ENCODE peak calls at places on chromosomes 13 and 19, in five cellular contexts. G is CD8-positive, alpha-beta T cell; M is left ventricle myocardium inferior; V is transverse colon; Y is kidney. B is an unnamed sample. For H3K9me3 and H3K4me1, the result is how much of the 10 kb centered on the place peaks cover.

GRCh38 chr19:38707512-38708114 is 36.7 kb downstream of the CAPN12 start:
- DNase-seq in G (no peak), M (peak), V (no peak), Y (peak), B (peak)

GRCh38 chr13:50840327-50840726 is 3.2 kb downstream of the DLEU7 start:
- DNase-seq in G (no peak), M (no peak), V (no peak), Y (no peak), B (no peak)

GRCh38 chr19:37698216-37698615 is 21.3 kb downstream of the ZNF607 start:
- DNase-seq in G (no peak), M (no peak), V (no peak), Y (no peak), B (no peak)

GRCh38 chr13:34243396-34243795 is 425.4 kb downstream of the RFC3 start:
- DNase-seq in G (no peak), M (peak), V (no peak), Y (no peak), B (no peak)

GRCh38 chr19:50780753-50781480 is 9.3 kb upstream of the ACP4 start:
- DNase-seq in G (no peak), M (no peak), V (no peak), Y (no peak), B (no peak)

GRCh38 chr13:113802761-113803160 is 43.7 kb downstream of the TMEM255B start:
- DNase-seq in G (no peak), M (no peak), V (no peak), Y (peak), B (peak)

GRCh38 chr19:38206006-38206745 is 17.8 kb downstream of the DPF1 start:
- DNase-seq in G (no peak), M (no peak), V (no peak), Y (no peak), B (no peak)

GRCh38 chr13:30340367-30341184 is 33.2 kb upstream of the KATNAL1 start:
- DNase-seq in G (no peak), M (peak), V (peak), Y (peak), B (peak)

GRCh38 chr19:18846862-18847515 is 15.2 kb downstream of the UPF1 start:
- DNase-seq in G (peak), M (peak), V (peak), Y (peak), B (peak)

GRCh38 chr19:51148571-51148970 is 6.5 kb downstream of the SIGLEC7 start:
- DNase-seq in G (no peak), M (no peak), V (no peak), Y (no peak), B (no peak)

GRCh38 chr13:114286808-114287207 is 5.4 kb downstream of the UPF3A start:
- DNase-seq in G (no peak), M (no peak), V (no peak), Y (no peak), B (no peak)

GRCh38 chr19:33251076-33251475 is 25.4 kb upstream of the SLC7A10 start:
- DNase-seq in G (no peak), M (no peak), V (no peak), Y (peak), B (no peak)

GRCh38 chr19:7528522-7529245 is 6.3 kb downstream of the MCOLN1 start:
- DNase-seq in G (no peak), M (no peak), V (no peak), Y (peak), B (no peak)

GRCh38 chr13:21638319-21639282 is 32.3 kb upstream of the FGF9 start:
- DNase-seq in G (no peak), M (no peak), V (peak), Y (no peak), B (no peak)

GRCh38 chr19:50728084-50728737 is 5.0 kb downstream of the CLEC11A start:
- DNase-seq in G (peak), M (peak), V (peak), Y (peak), B (peak)

GRCh38 chr13:29472317-29472961 is 123.0 kb downstream of the SLC7A1 start:
- DNase-seq in G (peak), M (no peak), V (peak), Y (no peak), B (no peak)

GRCh38 chr13:72504026-72504925 is 223.2 kb downstream of the MZT1 start:
- DNase-seq in G (no peak), M (no peak), V (no peak), Y (no peak), B (no peak)

GRCh38 chr13:100491164-100491847 is 97.3 kb downstream of the GGACT start:
- DNase-seq in G (no peak), M (peak), V (no peak), Y (no peak), B (peak)

GRCh38 chr19:3653865-3654513 is 27.4 kb upstream of the CACTIN start:
- DNase-seq in G (no peak), M (no peak), V (no peak), Y (no peak), B (no peak)

GRCh38 chr13:20460744-20461143 is 64.9 kb downstream of the CRYL1 start:
- DNase-seq in G (no peak), M (no peak), V (no peak), Y (no peak), B (no peak)

GRCh38 chr13:86882835-86883234 is 788.3 kb upstream of the SLITRK5 start:
- DNase-seq in G (no peak), M (no peak), V (no peak), Y (no peak), B (no peak)

GRCh38 chr13:103539265-103539664 is 473.0 kb upstream of the SLC10A2 start:
- DNase-seq in G (no peak), M (peak), V (no peak), Y (no peak), B (no peak)

GRCh38 chr19:15015946-15016542 is 33.2 kb upstream of the CASP14 start:
- DNase-seq in G (no peak), M (no peak), V (no peak), Y (peak), B (no peak)

GRCh38 chr13:34001357-34001756 is 183.4 kb downstream of the RFC3 start:
- DNase-seq in G (no peak), M (no peak), V (no peak), Y (no peak), B (no peak)

GRCh38 chr19:16771618-16772017 is 52.0 kb downstream of the NWD1 start:
- DNase-seq in G (peak), M (peak), V (peak), Y (peak), B (peak)

GRCh38 chr19:35337984-35338296 is 9.0 kb downstream of the CD22 start:
- DNase-seq in G (no peak), M (no peak), V (no peak), Y (peak), B (no peak)

GRCh38 chr13:36992362-36992761 is 6.8 kb downstream of the ALG5 start:
- DNase-seq in G (no peak), M (no peak), V (no peak), Y (no peak), B (no peak)

GRCh38 chr13:111287201-111287600 is 33.2 kb upstream of the TEX29 start:
- DNase-seq in G (no peak), M (no peak), V (no peak), Y (no peak), B (no peak)

GRCh38 chr13:24648983-24649684 is 31.1 kb upstream of the ATP12A start:
- DNase-seq in G (no peak), M (no peak), V (no peak), Y (no peak), B (no peak)

GRCh38 chr13:65744761-65745160 is 1485.4 kb downstream of the PCDH9 start:
- DNase-seq in G (no peak), M (no peak), V (no peak), Y (no peak), B (no peak)

GRCh38 chr13:46489586-46490023 is 63.4 kb upstream of the LRCH1 start:
- DNase-seq in G (no peak), M (no peak), V (no peak), Y (no peak), B (peak)

GRCh38 chr19:4297901-4298771 is 4.1 kb downstream of the TMIGD2 start:
- DNase-seq in G (no peak), M (no peak), V (no peak), Y (no peak), B (no peak)

GRCh38 chr19:31699421-31699820 is 350.2 kb upstream of the TSHZ3 start:
- DNase-seq in G (no peak), M (no peak), V (no peak), Y (no peak), B (no peak)
- H3K9me3 ChIP-seq in G (under half), M (under half), V (under half), Y (under half), B (under half)

DNA sequence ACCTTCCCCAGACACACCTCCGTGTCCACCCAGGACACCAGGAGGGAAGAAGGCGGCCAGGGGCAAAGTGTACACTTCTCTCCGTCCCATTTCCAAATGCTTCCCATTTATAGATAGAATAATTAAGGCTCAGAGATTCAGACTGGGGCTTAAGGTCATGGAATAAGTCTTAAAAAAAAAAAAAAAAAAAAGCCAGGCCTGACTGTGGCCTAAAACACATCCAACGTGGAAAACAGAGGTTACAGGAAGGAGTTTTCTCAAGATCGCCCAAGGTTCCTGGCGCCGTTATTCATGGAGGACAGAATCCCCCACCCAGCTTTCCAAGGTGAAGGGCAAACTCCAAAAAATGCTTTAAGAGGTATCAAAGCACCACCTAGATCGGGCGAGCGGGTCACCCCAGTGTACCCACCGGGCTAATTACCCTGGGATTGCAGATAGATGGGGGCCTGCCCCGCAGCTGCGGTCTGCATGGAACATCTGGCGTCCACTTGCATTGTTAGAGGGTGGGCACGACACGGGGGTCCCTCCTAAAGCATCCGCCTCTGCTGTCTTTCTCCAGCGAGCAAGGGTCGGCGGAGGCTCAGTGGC is 36.1 kb upstream of the NANOS3 start:
- DNase-seq in G (no peak), M (no peak), V (no peak), Y (no peak), B (no peak)
- H3K4me1 ChIP-seq in G (half or more), M (half or more), V (half or more), Y (under half), B (under half)

GRCh38 chr13:39483326-39483725 is 119.7 kb downstream of the LHFPL6 start:
- DNase-seq in G (no peak), M (no peak), V (no peak), Y (no peak), B (no peak)
- H3K9me3 ChIP-seq in G (under half), M (under half), V (under half), Y (under half), B (under half)

GRCh38 chr13:43057653-43058317 is 34.4 kb downstream of the DNAJC15 start:
- DNase-seq in G (no peak), M (no peak), V (no peak), Y (no peak), B (no peak)

GRCh38 chr13:43054803-43055802 is 31.7 kb downstream of the DNAJC15 start:
- DNase-seq in G (no peak), M (no peak), V (no peak), Y (no peak), B (peak)

GRCh38 chr13:43061496-43062280 is 38.3 kb downstream of the DNAJC15 start:
- DNase-seq in G (no peak), M (no peak), V (no peak), Y (no peak), B (no peak)

GRCh38 chr13:43058318-43058674 is 34.9 kb downstream of the DNAJC15 start:
- DNase-seq in G (no peak), M (no peak), V (peak), Y (peak), B (no peak)

DNA sequence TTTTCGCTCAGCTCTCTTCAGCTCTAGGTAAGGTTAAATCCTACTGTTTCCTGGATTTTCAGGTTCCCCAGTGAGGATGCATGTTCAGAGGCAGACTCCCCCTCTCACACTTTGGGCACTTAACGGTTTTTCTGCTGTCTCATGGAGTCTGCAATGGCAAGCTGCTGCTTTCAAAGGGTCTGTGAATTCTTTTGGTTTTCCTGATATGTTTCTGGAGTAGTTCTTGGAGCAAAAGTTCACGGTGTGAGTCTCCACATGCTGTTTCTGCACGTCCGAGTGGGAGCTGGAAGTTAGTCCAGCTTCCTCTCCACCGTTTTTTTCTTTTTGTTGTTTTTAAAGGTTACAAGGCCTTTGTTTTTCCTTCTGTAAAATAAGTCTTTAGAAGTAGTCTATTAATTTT is 35.5 kb downstream of the DNAJC15 start:
- DNase-seq in G (no peak), M (no peak), V (no peak), Y (no peak), B (no peak)
- H3K4me1 ChIP-seq in G (under half), M (half or more), V (under half), Y (under half), B (under half)

GRCh38 chr13:19059016-19059780 is 122.4 kb downstream of the TUBA3C start:
- DNase-seq in G (no peak), M (no peak), V (no peak), Y (no peak), B (no peak)
- H3K9me3 ChIP-seq in G (under half), M (under half), V (under half), Y (under half), B (under half)